ENCODE peak calls at places on chromosomes 7 and 10, in nine cellular contexts. One of them, this sample, is unnamed.
A peak's percentile ranks its signal among the peaks of the same experiment; 100 is the strongest.

GRCh38 chr10:46298346-46299266 is 11.8 kb downstream of the ANTXRL start:
- DNase-seq in uterus: no peak
- DNase-seq in prostate gland: no peak
- DNase-seq in GM20000: no peak
- DNase-seq in H1: peak; percentile 30
- DNase-seq in ovary: no peak
- DNase-seq in BJ: no peak
- DNase-seq in lung: no peak
- DNase-seq in B cell: no peak
- DNase-seq in this sample: no peak

GRCh38 chr7:148563583-148564274 is 26.8 kb upstream of the C7orf33 start:
- DNase-seq in lung: no peak
- DNase-seq in prostate gland: no peak
- DNase-seq in uterus: no peak
- DNase-seq in ovary: no peak
- DNase-seq in H1: no peak
- DNase-seq in BJ: no peak
- DNase-seq in GM20000: no peak
- DNase-seq in B cell: no peak
- DNase-seq in this sample: no peak

GRCh38 chr10:110865184-110865803 is 6.4 kb upstream of the PDCD4 start:
- DNase-seq in uterus: no peak
- DNase-seq in lung: no peak
- DNase-seq in BJ: peak; percentile 56
- DNase-seq in H1: no peak
- DNase-seq in prostate gland: peak; percentile 63
- DNase-seq in B cell: no peak
- DNase-seq in ovary: no peak
- DNase-seq in GM20000: no peak
- DNase-seq in this sample: no peak

GRCh38 chr10:2980116-2980515 is 87.2 kb upstream of the PFKP start:
- DNase-seq in H1: no peak
- DNase-seq in uterus: no peak
- DNase-seq in lung: no peak
- DNase-seq in GM20000: no peak
- DNase-seq in prostate gland: no peak
- DNase-seq in ovary: no peak
- DNase-seq in B cell: no peak
- DNase-seq in BJ: no peak
- DNase-seq in this sample: no peak

GRCh38 chr10:49742683-49743463 is 19.2 kb downstream of the OGDHL start:
- DNase-seq in GM20000: no peak
- DNase-seq in uterus: no peak
- DNase-seq in B cell: no peak
- DNase-seq in lung: no peak
- DNase-seq in prostate gland: no peak
- DNase-seq in H1: no peak
- DNase-seq in ovary: no peak
- DNase-seq in BJ: no peak
- DNase-seq in this sample: no peak

GRCh38 chr7:159323359-159323758 is 178.7 kb upstream of the VIPR2 start:
- DNase-seq in uterus: no peak
- DNase-seq in B cell: no peak
- DNase-seq in BJ: no peak
- DNase-seq in ovary: no peak
- DNase-seq in prostate gland: no peak
- DNase-seq in lung: no peak
- DNase-seq in H1: no peak
- DNase-seq in GM20000: no peak
- DNase-seq in this sample: no peak

GRCh38 chr7:36165059-36165458 is 12.0 kb downstream of the EEPD1 start:
- DNase-seq in prostate gland: no peak
- DNase-seq in BJ: no peak
- DNase-seq in H1: no peak
- DNase-seq in B cell: no peak
- DNase-seq in uterus: no peak
- DNase-seq in GM20000: no peak
- DNase-seq in lung: no peak
- DNase-seq in ovary: no peak
- DNase-seq in this sample: no peak

GRCh38 chr10:120005408-120006280 is 113.1 kb downstream of the SEC23IP start:
- DNase-seq in prostate gland: no peak
- DNase-seq in ovary: no peak
- DNase-seq in BJ: no peak
- DNase-seq in GM20000: no peak
- DNase-seq in lung: no peak
- DNase-seq in H1: no peak
- DNase-seq in B cell: no peak
- DNase-seq in uterus: no peak
- DNase-seq in this sample: no peak

GRCh38 chr7:47482013-47482761 is 99.7 kb downstream of the TNS3 start:
- DNase-seq in ovary: no peak
- DNase-seq in H1: no peak
- DNase-seq in B cell: no peak
- DNase-seq in BJ: peak; percentile 76
- DNase-seq in GM20000: peak; percentile 36
- DNase-seq in uterus: peak; percentile 50
- DNase-seq in prostate gland: no peak
- DNase-seq in lung: peak; percentile 44
- DNase-seq in this sample: peak; percentile 17

GRCh38 chr10:23337616-23338015 is 7.0 kb downstream of the C10orf67 start:
- DNase-seq in GM20000: no peak
- DNase-seq in B cell: no peak
- DNase-seq in uterus: no peak
- DNase-seq in BJ: no peak
- DNase-seq in lung: no peak
- DNase-seq in prostate gland: no peak
- DNase-seq in H1: no peak
- DNase-seq in ovary: no peak
- DNase-seq in this sample: peak; percentile 28

GRCh38 chr7:64946772-64947171 is 43.7 kb downstream of the ZNF273 start:
- DNase-seq in prostate gland: no peak
- DNase-seq in ovary: no peak
- DNase-seq in uterus: no peak
- DNase-seq in B cell: peak; percentile 21
- DNase-seq in GM20000: no peak
- DNase-seq in BJ: no peak
- DNase-seq in H1: peak; percentile 72
- DNase-seq in lung: no peak
- DNase-seq in this sample: peak; percentile 53

GRCh38 chr10:12829796-12830195 is 171.7 kb downstream of the CCDC3 start:
- DNase-seq in H1: no peak
- DNase-seq in GM20000: no peak
- DNase-seq in B cell: no peak
- DNase-seq in ovary: no peak
- DNase-seq in BJ: no peak
- DNase-seq in prostate gland: no peak
- DNase-seq in uterus: no peak
- DNase-seq in lung: no peak
- DNase-seq in this sample: no peak

GRCh38 chr7:151115121-151115835 is 29.0 kb downstream of the AGAP3 start:
- DNase-seq in ovary: no peak
- DNase-seq in uterus: no peak
- DNase-seq in lung: no peak
- DNase-seq in B cell: peak; percentile 29
- DNase-seq in H1: peak; percentile 68
- DNase-seq in BJ: no peak
- DNase-seq in GM20000: peak; percentile 81
- DNase-seq in prostate gland: no peak
- DNase-seq in this sample: peak; percentile 48

GRCh38 chr7:20172736-20173334 is 44.3 kb downstream of the MACC1 start:
- DNase-seq in GM20000: peak; percentile 33
- DNase-seq in B cell: peak; percentile 57
- DNase-seq in ovary: peak; percentile 67
- DNase-seq in BJ: no peak
- DNase-seq in H1: peak; percentile 84
- DNase-seq in lung: no peak
- DNase-seq in prostate gland: peak; percentile 38
- DNase-seq in uterus: peak; percentile 83
- DNase-seq in this sample: peak; percentile 56

GRCh38 chr7:22488643-22489462 is 11.1 kb downstream of the STEAP1B start:
- DNase-seq in GM20000: peak; percentile 71
- DNase-seq in uterus: peak; percentile 64
- DNase-seq in ovary: peak; percentile 22
- DNase-seq in lung: peak; percentile 76
- DNase-seq in prostate gland: peak; percentile 71
- DNase-seq in H1: peak; percentile 87
- DNase-seq in BJ: no peak
- DNase-seq in B cell: peak; percentile 78
- DNase-seq in this sample: peak; percentile 73

GRCh38 chr7:157900011-157900410 is 563.2 kb downstream of the DNAJB6 start:
- DNase-seq in B cell: no peak
- DNase-seq in BJ: no peak
- DNase-seq in H1: no peak
- DNase-seq in uterus: no peak
- DNase-seq in GM20000: no peak
- DNase-seq in lung: no peak
- DNase-seq in prostate gland: peak; percentile 25
- DNase-seq in ovary: no peak
- DNase-seq in this sample: no peak

GRCh38 chr7:130904031-130904757 is 170.2 kb upstream of the KLF14 start:
- DNase-seq in prostate gland: no peak
- DNase-seq in ovary: peak; percentile 37
- DNase-seq in H1: no peak
- DNase-seq in uterus: no peak
- DNase-seq in BJ: peak; percentile 96
- DNase-seq in B cell: no peak
- DNase-seq in lung: no peak
- DNase-seq in GM20000: no peak
- DNase-seq in this sample: no peak

DNA sequence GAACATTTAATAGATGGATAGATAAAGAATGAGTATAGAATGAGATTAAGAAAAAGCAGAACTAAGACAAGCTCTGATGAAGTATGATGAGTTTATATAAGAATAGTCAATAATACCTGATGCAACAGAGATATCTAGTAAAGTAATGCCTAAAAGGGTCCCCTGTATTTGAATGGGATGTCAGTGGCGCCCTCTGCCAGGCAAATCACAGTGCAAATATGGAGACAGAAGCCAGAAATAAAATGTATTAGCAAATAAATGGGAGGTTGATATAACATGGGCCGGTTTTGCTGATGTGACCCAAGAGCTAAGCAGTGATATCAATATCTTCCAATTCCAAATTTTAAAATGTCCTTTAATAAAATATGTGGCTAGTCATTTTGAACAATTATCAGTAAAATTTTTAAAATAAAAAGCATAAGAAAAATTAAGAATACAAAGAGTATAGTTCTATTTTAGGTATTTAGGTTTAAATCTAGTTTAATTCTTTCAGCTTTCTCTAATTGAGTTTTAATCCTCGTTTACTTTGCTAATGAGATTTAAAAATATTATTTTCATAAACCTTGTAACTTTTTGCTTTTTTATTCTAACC is 62.6 kb downstream of the ADK start:
- DNase-seq in prostate gland: peak; percentile 18
- DNase-seq in uterus: no peak
- DNase-seq in lung: no peak
- DNase-seq in ovary: no peak
- DNase-seq in GM20000: peak; percentile 27
- DNase-seq in BJ: no peak
- DNase-seq in H1: no peak
- DNase-seq in B cell: peak; percentile 63
- DNase-seq in this sample: peak; percentile 76
- TF ChIP-seq CTCF in prostate gland: no peak
- TF ChIP-seq CTCF in uterus: no peak
- TF ChIP-seq CTCF in lung: peak; percentile 34
- TF ChIP-seq CTCF in ovary: no peak
- TF ChIP-seq CTCF in GM20000: peak; percentile 33
- TF ChIP-seq CTCF in BJ: peak; percentile 63
- TF ChIP-seq CTCF in H1: peak; percentile 41
- TF ChIP-seq CTCF in B cell: peak; percentile 68
- TF ChIP-seq CTCF in this sample: peak; percentile 68

GRCh38 chr7:105643384-105643783 is 62.1 kb upstream of the EFCAB10 start:
- DNase-seq in GM20000: no peak
- DNase-seq in ovary: no peak
- DNase-seq in BJ: no peak
- DNase-seq in uterus: no peak
- DNase-seq in lung: no peak
- DNase-seq in B cell: no peak
- DNase-seq in H1: peak; percentile 82
- DNase-seq in prostate gland: no peak
- DNase-seq in this sample: no peak
- TF ChIP-seq CTCF in GM20000: no peak
- TF ChIP-seq CTCF in ovary: no peak
- TF ChIP-seq CTCF in BJ: no peak
- TF ChIP-seq CTCF in uterus: no peak
- TF ChIP-seq CTCF in lung: no peak
- TF ChIP-seq CTCF in B cell: no peak
- TF ChIP-seq CTCF in H1: peak; percentile 61
- TF ChIP-seq CTCF in prostate gland: no peak
- TF ChIP-seq CTCF in this sample: no peak

DNA sequence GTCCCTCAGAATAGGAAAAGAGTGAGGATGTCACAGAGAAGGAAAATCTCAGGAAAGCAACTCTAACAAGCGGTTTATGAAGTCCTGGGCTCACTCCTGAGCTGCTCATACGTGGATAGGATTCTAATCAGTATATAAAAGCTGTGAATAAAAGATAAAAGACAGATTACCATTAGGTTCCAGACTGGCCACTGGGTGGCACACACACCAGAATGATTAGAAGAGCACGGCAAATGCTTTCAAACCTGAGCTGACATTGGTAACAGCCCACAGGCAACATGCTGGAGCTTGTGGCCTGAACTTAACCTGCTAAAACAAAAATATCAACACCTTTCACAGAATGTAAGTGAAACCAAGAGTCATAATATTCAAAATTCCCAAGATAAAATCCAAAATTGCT is 370.8 kb downstream of the GRID1 start:
- DNase-seq in uterus: no peak
- DNase-seq in GM20000: peak; percentile 36
- DNase-seq in B cell: peak; percentile 8
- DNase-seq in ovary: no peak
- DNase-seq in BJ: no peak
- DNase-seq in prostate gland: no peak
- DNase-seq in H1: no peak
- DNase-seq in lung: peak; percentile 28
- DNase-seq in this sample: peak; percentile 51
- TF ChIP-seq CTCF in uterus: no peak
- TF ChIP-seq CTCF in GM20000: peak; percentile 10
- TF ChIP-seq CTCF in B cell: peak; percentile 17
- TF ChIP-seq CTCF in ovary: no peak
- TF ChIP-seq CTCF in BJ: peak; percentile 15
- TF ChIP-seq CTCF in prostate gland: no peak
- TF ChIP-seq CTCF in H1: peak; percentile 63
- TF ChIP-seq CTCF in lung: no peak
- TF ChIP-seq CTCF in this sample: no peak

DNA sequence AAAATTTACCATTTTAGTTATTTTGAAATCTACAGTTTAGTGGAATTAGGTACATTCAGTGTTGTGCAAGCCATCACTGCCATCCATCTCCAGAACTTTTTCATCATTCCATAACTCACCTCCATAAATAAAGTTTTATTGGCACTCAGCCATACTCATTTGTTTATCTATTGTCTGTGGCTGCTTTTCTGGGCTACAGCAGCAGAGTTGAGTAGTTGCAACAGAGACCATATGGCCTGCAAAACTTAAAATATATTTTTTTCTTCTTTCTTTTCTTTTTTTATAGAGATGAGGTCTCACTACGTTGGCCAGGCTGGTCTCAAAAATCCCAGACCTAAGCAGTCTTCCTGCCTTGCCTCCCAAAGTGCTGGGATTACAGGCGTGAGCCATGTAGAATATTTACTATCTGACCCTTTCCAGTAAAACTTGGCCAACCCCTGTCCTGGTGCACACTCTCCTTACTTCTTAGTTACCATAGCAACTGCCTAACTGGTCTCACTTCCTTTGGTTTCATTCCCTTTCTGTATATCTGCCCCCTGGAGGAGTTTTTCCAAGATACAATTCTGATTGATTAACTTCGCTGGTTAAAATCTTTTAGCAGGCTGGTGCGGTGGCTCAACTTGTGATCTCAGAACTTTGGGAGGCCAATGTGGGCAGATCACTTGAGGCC is 133.2 kb downstream of the CUX1 start:
- DNase-seq in lung: no peak
- DNase-seq in B cell: no peak
- DNase-seq in ovary: no peak
- DNase-seq in uterus: no peak
- DNase-seq in BJ: no peak
- DNase-seq in GM20000: no peak
- DNase-seq in prostate gland: no peak
- DNase-seq in H1: no peak
- DNase-seq in this sample: no peak
- TF ChIP-seq CTCF in lung: no peak
- TF ChIP-seq CTCF in B cell: no peak
- TF ChIP-seq CTCF in ovary: no peak
- TF ChIP-seq CTCF in uterus: no peak
- TF ChIP-seq CTCF in BJ: peak; percentile 36
- TF ChIP-seq CTCF in GM20000: no peak
- TF ChIP-seq CTCF in prostate gland: no peak
- TF ChIP-seq CTCF in H1: no peak
- TF ChIP-seq CTCF in this sample: no peak

This sample was measured in activated CD8-positive, alpha-beta T cell treated with anti-CD3 and anti-CD28 coated beads for 36 hours.